ENCODE peak calls at places on chromosome 18, in seven cellular contexts. C, Y, J, X, W, V and O are unnamed samples. For H3K4me1, the result is how much of the 10 kb centered on the place peaks cover.

GRCh38 chr18:79912409-79912991 is 39.0 kb downstream of the SLC66A2 start:
- DNase-seq in C (peak), Y (no peak), J (no peak), X (peak), W (peak), V (no peak), O (no peak)

GRCh38 chr18:79502785-79503184 is 107.1 kb downstream of the NFATC1 start:
- DNase-seq in C (peak), Y (no peak), J (no peak), X (no peak), W (peak), V (no peak), O (no peak)

GRCh38 chr18:31876707-31877106 is 66.2 kb downstream of the TRAPPC8 start:
- DNase-seq in C (no peak), Y (no peak), J (no peak), X (no peak), W (no peak), V (no peak), O (no peak)

GRCh38 chr18:58297198-58297597 is 253.2 kb downstream of the NEDD4L start:
- DNase-seq in C (no peak), Y (no peak), J (no peak), X (no peak), W (peak), V (no peak), O (no peak)

GRCh38 chr18:5630057-5630765 is 86.4 kb upstream of the EPB41L3 start:
- DNase-seq in C (peak), Y (no peak), J (no peak), X (peak), W (peak), V (peak), O (peak)

GRCh38 chr18:40957533-40958070 is 997.4 kb upstream of the PIK3C3 start:
- DNase-seq in C (no peak), Y (peak), J (no peak), X (no peak), W (no peak), V (no peak), O (no peak)

GRCh38 chr18:56728741-56729140 is 77.6 kb downstream of the WDR7 start:
- DNase-seq in C (no peak), Y (no peak), J (no peak), X (no peak), W (no peak), V (no peak), O (no peak)

GRCh38 chr18:26082475-26082874 is 7.9 kb downstream of the SS18 start:
- DNase-seq in C (no peak), Y (no peak), J (no peak), X (no peak), W (peak), V (no peak), O (no peak)

GRCh38 chr18:72674710-72675109 is 130.6 kb upstream of the CBLN2 start:
- DNase-seq in C (no peak), Y (no peak), J (no peak), X (no peak), W (no peak), V (no peak), O (no peak)

DNA sequence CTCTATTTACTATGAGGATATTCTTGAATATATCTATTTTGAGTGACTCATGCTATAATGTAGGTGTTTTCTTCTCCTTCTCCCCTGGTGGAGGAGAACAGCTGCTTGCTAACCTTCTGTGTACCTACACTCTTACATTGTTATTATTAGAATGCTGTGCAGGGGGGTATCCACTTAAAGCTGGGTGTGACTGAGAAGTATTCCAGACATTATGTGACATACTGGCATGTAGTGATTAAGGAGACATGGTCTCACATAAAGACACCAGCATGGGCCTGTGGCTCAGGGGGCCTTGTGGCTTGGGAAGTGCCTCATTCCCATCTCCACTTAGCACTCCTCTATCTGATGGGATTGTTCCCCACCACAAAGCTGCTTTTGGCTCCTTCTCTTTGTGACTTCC is 287.9 kb downstream of the PTPRM start:
- DNase-seq in C (no peak), Y (no peak), J (no peak), X (no peak), W (no peak), V (no peak), O (no peak)
- H3K4me1 ChIP-seq in C (under half), Y (under half), J (under half), X (under half), W (under half), V (under half), O (under half)

DNA sequence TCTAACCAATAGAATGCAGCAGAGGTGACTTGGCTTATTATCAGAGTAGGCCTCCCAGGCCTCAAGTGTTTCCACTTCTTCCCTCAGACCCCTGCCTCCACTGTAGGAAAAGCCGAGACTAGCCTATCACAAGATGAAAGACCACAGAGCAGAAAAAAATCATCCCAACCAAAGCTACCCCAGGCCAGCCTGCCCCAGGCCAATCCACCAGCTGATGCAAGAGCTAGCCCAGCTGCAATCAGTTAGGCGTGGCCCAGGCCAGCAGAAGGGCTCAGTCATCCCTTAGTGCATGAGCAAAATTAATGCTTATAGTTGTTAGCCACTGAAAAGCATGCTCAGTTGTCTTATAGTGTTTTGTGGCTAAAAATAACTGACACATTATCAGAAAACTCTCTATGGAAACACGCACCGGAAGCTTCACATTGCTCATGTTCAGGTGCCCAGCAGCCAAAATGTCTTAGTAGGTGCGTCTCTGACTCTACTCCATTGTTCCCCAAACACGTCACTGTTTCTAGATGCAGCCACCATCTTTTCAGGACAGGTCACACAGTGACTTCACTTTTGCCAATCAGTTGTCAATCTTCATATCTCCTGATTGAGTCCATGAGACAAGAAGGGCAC is 463.9 kb downstream of the FBXO15 start:
- DNase-seq in C (no peak), Y (no peak), J (no peak), X (no peak), W (peak), V (no peak), O (no peak)
- H3K27ac ChIP-seq in C (no peak), Y (no peak), J (no peak), X (no peak), W (no peak), V (no peak), O (no peak)

GRCh38 chr18:12993439-12993838 is 2.3 kb downstream of the CEP192 start:
- DNase-seq in C (no peak), Y (no peak), J (no peak), X (no peak), W (no peak), V (no peak), O (no peak)
- H3K4me1 ChIP-seq in C (under half), Y (half or more), J (under half), X (under half), W (under half), V (under half), O (under half)

GRCh38 chr18:8865934-8866333 is 160.6 kb downstream of the MTCL1 start:
- DNase-seq in C (no peak), Y (no peak), J (no peak), X (no peak), W (no peak), V (no peak), O (no peak)
- H3K27ac ChIP-seq in C (no peak), Y (no peak), J (no peak), X (no peak), W (no peak), V (no peak), O (no peak)

DNA sequence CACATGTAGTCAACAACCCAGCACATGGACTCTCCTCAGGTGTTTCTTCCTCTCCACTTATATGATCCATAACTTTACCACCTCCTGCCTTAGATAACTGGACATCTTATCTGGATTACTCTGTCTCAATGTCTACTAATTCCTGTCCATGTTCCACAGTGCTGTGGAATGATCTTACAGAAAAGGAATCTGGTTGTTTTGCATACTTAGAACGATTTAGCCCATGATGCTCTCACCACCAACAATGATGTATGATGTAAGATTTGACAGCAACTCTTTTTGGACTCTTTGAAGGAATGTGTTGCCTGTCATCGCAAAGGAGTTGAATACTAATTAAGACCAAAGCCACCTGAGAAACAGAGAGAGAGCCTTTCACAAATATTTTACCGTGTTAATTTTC is 37.6 kb upstream of the SYT4 start:
- DNase-seq in C (no peak), Y (no peak), J (no peak), X (no peak), W (peak), V (no peak), O (no peak)
- H3K4me1 ChIP-seq in C (under half), Y (under half), J (under half), X (under half), W (under half), V (under half), O (under half)

DNA sequence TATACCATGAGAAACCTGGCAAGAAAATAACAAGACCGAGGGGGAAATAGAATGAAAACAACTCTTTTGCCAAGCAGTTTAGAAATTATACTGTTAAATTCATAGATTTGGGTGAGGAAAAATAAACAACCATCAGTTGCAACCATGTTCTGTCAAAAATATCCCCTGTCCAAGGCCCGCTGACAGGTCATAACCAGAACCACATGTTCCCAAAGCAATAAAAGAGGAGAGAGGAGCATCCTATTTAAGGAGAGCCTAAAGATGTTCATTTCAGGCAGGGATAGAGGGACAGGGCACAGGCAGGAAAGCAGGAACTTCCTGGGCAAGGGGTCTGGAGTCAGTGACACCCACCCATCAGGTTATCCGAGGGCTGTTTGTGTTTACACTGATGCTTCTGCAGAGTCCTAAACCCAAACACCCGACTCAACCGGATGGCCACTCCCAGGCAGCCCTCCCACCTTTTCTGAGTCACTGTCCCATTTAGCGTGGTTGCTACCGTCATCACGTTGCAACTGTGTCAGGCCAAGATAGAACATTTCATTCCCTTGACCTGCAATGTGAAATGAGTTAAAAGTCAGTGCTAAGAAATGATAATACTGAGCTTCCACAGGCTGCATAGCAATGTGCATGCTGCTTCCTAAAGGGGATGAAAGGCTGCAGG is 468.3 kb upstream of the RAB12 start:
- DNase-seq in C (no peak), Y (no peak), J (no peak), X (peak), W (peak), V (peak), O (no peak)
- H3K27ac ChIP-seq in C (peak), Y (no peak), J (no peak), X (peak), W (no peak), V (no peak), O (no peak)

GRCh38 chr18:76464281-76465259 is 30.5 kb downstream of the ZNF516 start:
- DNase-seq in C (no peak), Y (no peak), J (no peak), X (no peak), W (no peak), V (no peak), O (no peak)

GRCh38 chr18:76466410-76466991 is 28.5 kb downstream of the ZNF516 start:
- DNase-seq in C (no peak), Y (no peak), J (no peak), X (peak), W (no peak), V (no peak), O (no peak)

GRCh38 chr18:76465630-76466409 is 29.2 kb downstream of the ZNF516 start:
- DNase-seq in C (no peak), Y (no peak), J (no peak), X (peak), W (no peak), V (no peak), O (no peak)

GRCh38 chr18:76468345-76469275 is 26.4 kb downstream of the ZNF516 start:
- DNase-seq in C (peak), Y (no peak), J (no peak), X (no peak), W (no peak), V (no peak), O (no peak)

DNA sequence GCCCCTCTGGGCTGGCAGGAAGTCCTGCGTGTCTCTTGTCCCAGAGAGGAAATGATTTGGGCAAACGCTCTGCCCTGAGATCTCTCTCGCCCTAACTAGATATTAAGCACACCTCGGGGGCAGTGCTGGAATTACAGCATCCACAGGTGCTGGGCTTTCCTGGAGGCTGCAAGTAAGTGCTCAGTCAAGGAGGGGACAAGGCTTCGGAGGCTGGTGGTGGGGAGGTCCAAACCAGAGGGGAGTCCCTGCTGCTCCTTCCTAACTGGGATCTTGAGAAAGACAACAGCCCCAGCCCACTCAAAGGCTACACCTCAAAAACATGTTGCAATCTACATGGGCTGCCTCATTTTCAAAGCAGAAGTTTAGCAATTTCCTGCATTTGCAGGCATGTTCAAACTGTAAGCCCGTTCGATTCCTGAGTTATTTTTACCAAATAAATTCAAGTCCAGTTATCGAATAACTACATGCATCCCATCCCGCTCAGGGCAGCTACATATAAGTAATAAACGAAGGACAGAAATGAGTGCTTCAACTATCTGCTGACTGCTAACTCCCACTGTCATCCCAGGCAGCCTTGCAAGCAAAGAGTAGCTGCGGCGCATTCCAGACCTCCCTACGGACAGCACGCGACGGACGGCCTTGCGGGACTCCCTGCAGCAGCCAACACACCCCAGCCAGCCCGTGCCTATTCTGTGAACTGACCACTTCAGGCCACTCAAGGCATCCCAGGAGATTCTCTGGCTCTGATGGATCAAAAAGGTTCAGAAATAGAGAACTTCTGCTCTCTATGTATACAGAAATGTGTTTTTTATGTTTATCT is 27.5 kb downstream of the ZNF516 start:
- DNase-seq in C (no peak), Y (no peak), J (no peak), X (peak), W (peak), V (no peak), O (no peak)
- H3K4me1 ChIP-seq in C (under half), Y (under half), J (under half), X (under half), W (under half), V (under half), O (under half)

DNA sequence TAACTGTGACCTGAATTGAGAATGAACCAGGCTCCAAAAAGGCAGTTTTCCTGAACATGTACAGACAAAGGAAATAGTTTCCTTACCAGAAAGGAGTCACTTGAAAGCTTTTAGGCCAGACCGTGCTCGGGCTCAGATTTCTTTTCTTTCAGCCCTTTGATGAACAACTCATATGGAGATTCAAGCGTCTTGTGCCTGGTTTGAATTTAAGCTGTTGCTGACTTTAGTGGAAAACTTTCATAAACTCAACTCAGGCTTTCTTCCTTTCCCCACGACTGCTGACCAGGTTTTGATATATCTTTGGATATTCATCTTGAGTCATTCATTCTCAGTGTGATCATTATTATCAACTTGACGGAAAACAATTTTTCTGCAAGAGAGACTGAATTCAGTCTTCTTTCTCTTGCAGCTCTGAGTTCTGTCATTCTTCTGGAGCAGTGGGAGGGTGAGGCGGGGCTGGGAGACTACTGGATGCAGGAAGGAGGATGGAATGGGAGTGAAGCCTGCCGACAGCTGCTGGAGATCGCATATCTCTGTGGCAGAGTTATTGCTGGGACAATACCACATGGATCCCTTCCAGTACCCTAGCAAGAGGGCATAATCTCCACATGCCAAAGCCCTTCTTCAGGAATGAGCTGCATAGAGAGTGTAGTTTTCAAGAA is 364.6 kb downstream of the ZNF521 start:
- DNase-seq in C (no peak), Y (no peak), J (no peak), X (peak), W (no peak), V (no peak), O (peak)
- H3K27ac ChIP-seq in C (no peak), Y (no peak), J (no peak), X (peak), W (no peak), V (no peak), O (no peak)